ENCODE peak calls at places on chromosomes 1 and 21, in ten cellular contexts. C is pancreas, H is WTC11, Y is fibroblast of lung, E is sigmoid colon, W is progenitor cell of endocrine pancreas, K is H9, R is right lobe of liver, J is brain microvascular endothelial cell, Q is cardiac fibroblast. O is an unnamed sample.

GRCh38 chr1:183273300-183273699 is 87.2 kb downstream of the LAMC2 start:
- DNase-seq in C (no peak), H (no peak), Y (peak), E (no peak), W (no peak), K (no peak), R (no peak), J (no peak), Q (peak), O (no peak)

GRCh38 chr1:11052839-11053757 is 6.1 kb upstream of the MASP2 start:
- DNase-seq in C (peak), H (no peak), Y (no peak), E (no peak), W (no peak), K (no peak), R (no peak), J (no peak), Q (no peak), O (no peak)

GRCh38 chr1:241532173-241532553 is at the start of gene KMO:
- DNase-seq in C (no peak), H (no peak), Y (peak), E (no peak), W (no peak), K (no peak), R (no peak), J (no peak), Q (peak), O (no peak)

GRCh38 chr21:45326169-45326833 is 38.6 kb upstream of the POFUT2 start:
- DNase-seq in C (no peak), H (no peak), Y (no peak), E (peak), W (no peak), K (no peak), R (no peak), J (no peak), Q (no peak), O (no peak)

GRCh38 chr1:89221341-89221740 is 22.6 kb upstream of the GBP4 start:
- DNase-seq in C (no peak), H (no peak), Y (no peak), E (no peak), W (no peak), K (no peak), R (no peak), J (no peak), Q (no peak), O (no peak)

GRCh38 chr1:211783266-211783665 is 47.3 kb downstream of the LPGAT1 start:
- DNase-seq in C (no peak), H (no peak), Y (no peak), E (no peak), W (no peak), K (no peak), R (no peak), J (no peak), Q (no peak), O (no peak)

GRCh38 chr1:116424863-116425262 is 51.8 kb downstream of the ATP1A1 start:
- DNase-seq in C (no peak), H (no peak), Y (no peak), E (no peak), W (no peak), K (no peak), R (no peak), J (no peak), Q (no peak), O (no peak)

GRCh38 chr1:6743189-6744101 is 41.8 kb upstream of the CAMTA1 start:
- DNase-seq in C (no peak), H (peak), Y (peak), E (peak), W (no peak), K (peak), R (peak), J (peak), Q (peak), O (peak)

GRCh38 chr1:185342672-185343259 is 25.7 kb upstream of the IVNS1ABP start:
- DNase-seq in C (no peak), H (no peak), Y (no peak), E (no peak), W (no peak), K (no peak), R (no peak), J (no peak), Q (no peak), O (no peak)

GRCh38 chr1:234149217-234149616 is 224.0 kb upstream of the COA6 start:
- DNase-seq in C (no peak), H (no peak), Y (peak), E (no peak), W (no peak), K (no peak), R (no peak), J (no peak), Q (peak), O (no peak)

GRCh38 chr1:155218854-155219591 is 10.5 kb downstream of the MTX1 start:
- DNase-seq in C (no peak), H (no peak), Y (peak), E (no peak), W (no peak), K (peak), R (no peak), J (peak), Q (peak), O (no peak)

GRCh38 chr1:166114419-166114818 is 52.4 kb downstream of the FAM78B start:
- DNase-seq in C (no peak), H (no peak), Y (no peak), E (no peak), W (no peak), K (no peak), R (no peak), J (no peak), Q (no peak), O (no peak)

GRCh38 chr1:201640624-201641023 is 101.7 kb downstream of the NAV1 start:
- DNase-seq in C (no peak), H (no peak), Y (peak), E (peak), W (no peak), K (no peak), R (no peak), J (no peak), Q (peak), O (no peak)

GRCh38 chr1:48001696-48002095 is 4.5 kb upstream of the TRABD2B start:
- DNase-seq in C (no peak), H (no peak), Y (no peak), E (no peak), W (no peak), K (no peak), R (no peak), J (no peak), Q (no peak), O (no peak)

GRCh38 chr1:40161888-40162397 is 756 bp downstream of the RLF start:
- DNase-seq in C (no peak), H (no peak), Y (no peak), E (no peak), W (no peak), K (no peak), R (no peak), J (no peak), Q (no peak), O (no peak)

GRCh38 chr1:39640861-39641260 is 1.4 kb upstream of the HEYL start:
- DNase-seq in C (peak), H (no peak), Y (no peak), E (no peak), W (no peak), K (no peak), R (no peak), J (no peak), Q (no peak), O (no peak)

GRCh38 chr1:177959793-177960515 is 9.9 kb downstream of the SEC16B start:
- DNase-seq in C (no peak), H (no peak), Y (peak), E (no peak), W (no peak), K (no peak), R (no peak), J (peak), Q (peak), O (no peak)

GRCh38 chr1:23303524-23303923 is 40.6 kb downstream of the HNRNPR start:
- DNase-seq in C (no peak), H (no peak), Y (no peak), E (no peak), W (no peak), K (no peak), R (no peak), J (no peak), Q (no peak), O (no peak)

GRCh38 chr1:184910596-184910995 is 63.7 kb downstream of the NIBAN1 start:
- DNase-seq in C (peak), H (no peak), Y (peak), E (peak), W (no peak), K (no peak), R (no peak), J (no peak), Q (peak), O (no peak)

GRCh38 chr1:82542766-82543165 is 742.0 kb downstream of the ADGRL2 start:
- DNase-seq in C (no peak), H (no peak), Y (peak), E (no peak), W (no peak), K (no peak), R (no peak), J (no peak), Q (peak), O (no peak)

GRCh38 chr21:20257052-20257451 is 741.2 kb upstream of the NCAM2 start:
- DNase-seq in C (no peak), H (no peak), Y (no peak), E (no peak), W (no peak), K (no peak), R (no peak), J (no peak), Q (no peak), O (no peak)

GRCh38 chr1:84504580-84505021 is 1.6 kb upstream of the SPATA1 start:
- DNase-seq in C (no peak), H (no peak), Y (peak), E (no peak), W (no peak), K (no peak), R (no peak), J (peak), Q (peak), O (peak)

GRCh38 chr1:153699116-153699515 is 20.6 kb downstream of the NPR1 start:
- DNase-seq in C (no peak), H (no peak), Y (peak), E (no peak), W (no peak), K (no peak), R (no peak), J (peak), Q (peak), O (peak)

GRCh38 chr1:234907585-234908457 is 220.8 kb downstream of the TOMM20 start:
- DNase-seq in C (no peak), H (no peak), Y (peak), E (no peak), W (no peak), K (no peak), R (no peak), J (no peak), Q (peak), O (peak)

GRCh38 chr1:19765623-19766022 is 34.1 kb downstream of the TMCO4 start:
- DNase-seq in C (no peak), H (no peak), Y (peak), E (no peak), W (no peak), K (no peak), R (no peak), J (peak), Q (peak), O (peak)

GRCh38 chr1:116365353-116365780 is 7.7 kb upstream of the ATP1A1 start:
- DNase-seq in C (no peak), H (no peak), Y (no peak), E (no peak), W (no peak), K (no peak), R (no peak), J (no peak), Q (no peak), O (no peak)

GRCh38 chr1:7047866-7048265 is 262.6 kb downstream of the CAMTA1 start:
- DNase-seq in C (no peak), H (no peak), Y (peak), E (no peak), W (no peak), K (peak), R (no peak), J (no peak), Q (no peak), O (no peak)

GRCh38 chr1:20371411-20371810 is 80.7 kb downstream of the VWA5B1 start:
- DNase-seq in C (no peak), H (peak), Y (peak), E (peak), W (peak), K (peak), R (no peak), J (no peak), Q (peak), O (no peak)

GRCh38 chr21:41678944-41679343 is 87.9 kb downstream of the RIPK4 start:
- DNase-seq in C (peak), H (peak), Y (peak), E (peak), W (peak), K (peak), R (peak), J (peak), Q (peak), O (peak)

GRCh38 chr1:29789221-29789909 is 553.0 kb downstream of the PTPRU start:
- DNase-seq in C (no peak), H (no peak), Y (peak), E (no peak), W (no peak), K (no peak), R (no peak), J (no peak), Q (no peak), O (no peak)

GRCh38 chr1:203733009-203733863 is 31.7 kb upstream of the LAX1 start:
- DNase-seq in C (no peak), H (no peak), Y (no peak), E (no peak), W (no peak), K (no peak), R (no peak), J (no peak), Q (no peak), O (no peak)

GRCh38 chr1:173255214-173255813 is 48.2 kb upstream of the TNFSF4 start:
- DNase-seq in C (no peak), H (peak), Y (peak), E (no peak), W (no peak), K (no peak), R (no peak), J (peak), Q (peak), O (no peak)

GRCh38 chr1:205344010-205344808 is 12.5 kb downstream of the KLHDC8A start:
- DNase-seq in C (peak), H (peak), Y (no peak), E (no peak), W (peak), K (no peak), R (peak), J (no peak), Q (no peak), O (no peak)

GRCh38 chr1:156122519-156123355 is 8.2 kb downstream of the LMNA start:
- DNase-seq in C (peak), H (no peak), Y (peak), E (peak), W (no peak), K (no peak), R (peak), J (peak), Q (peak), O (no peak)

GRCh38 chr1:82969340-82969739 is 1029.6 kb downstream of the TTLL7 start:
- DNase-seq in C (no peak), H (no peak), Y (no peak), E (no peak), W (no peak), K (no peak), R (no peak), J (no peak), Q (no peak), O (no peak)

GRCh38 chr1:112937495-112937894 is 18.5 kb downstream of the SLC16A1 start:
- DNase-seq in C (no peak), H (no peak), Y (no peak), E (no peak), W (no peak), K (no peak), R (no peak), J (no peak), Q (no peak), O (no peak)

GRCh38 chr1:156146749-156147405 is 6.5 kb upstream of the SEMA4A start:
- DNase-seq in C (peak), H (no peak), Y (no peak), E (no peak), W (no peak), K (no peak), R (no peak), J (no peak), Q (no peak), O (no peak)

GRCh38 chr1:43197343-43198127 is 25.4 kb downstream of the CFAP57 start:
- DNase-seq in C (no peak), H (no peak), Y (no peak), E (no peak), W (no peak), K (no peak), R (no peak), J (no peak), Q (no peak), O (no peak)
- TF ChIP-seq CTCF in C (no peak), H (no peak), Y (no peak), E (no peak), W (no peak), K (peak), R (no peak), J (no peak), Q (no peak), O (no peak)

DNA sequence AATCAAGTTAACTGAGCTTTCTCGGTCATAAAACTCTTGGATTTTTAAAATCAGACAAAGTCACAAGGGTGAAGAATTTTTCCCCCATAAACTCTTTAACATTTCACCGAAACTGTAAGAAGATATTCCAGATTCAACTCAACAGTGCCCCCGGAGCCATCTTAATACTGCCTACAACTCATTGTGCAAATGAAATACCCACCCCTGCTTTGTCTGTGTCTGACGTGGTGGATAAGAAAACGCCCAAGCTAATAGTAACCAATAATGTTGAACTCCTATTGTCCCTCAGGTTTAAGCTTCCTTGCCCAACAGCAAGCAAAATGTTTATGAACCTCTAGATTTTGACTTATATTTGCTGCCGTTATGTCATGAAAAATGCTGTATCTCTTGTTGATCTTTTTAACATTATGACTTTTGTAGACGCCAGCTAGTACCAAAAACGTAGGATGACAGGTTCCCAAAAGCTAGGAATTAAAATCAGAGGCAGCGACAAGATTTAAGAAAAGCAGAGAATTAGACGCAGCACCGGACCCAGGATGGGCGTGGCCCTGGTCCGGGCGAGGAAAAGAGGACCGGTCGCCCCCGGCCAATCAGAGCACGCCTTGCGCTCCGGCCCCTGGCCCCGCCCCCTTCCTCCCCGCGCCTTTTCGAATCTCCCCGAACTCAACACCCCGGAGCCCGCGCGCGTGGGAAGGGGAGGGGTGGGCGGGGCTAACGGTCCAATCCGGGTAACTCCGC is 1.1 kb downstream of the STMN1 start:
- DNase-seq in C (peak), H (peak), Y (peak), E (peak), W (peak), K (peak), R (peak), J (peak), Q (peak), O (no peak)
- TF ChIP-seq CTCF in C (no peak), H (no peak), Y (peak), E (no peak), W (no peak), K (peak), R (no peak), J (peak), Q (peak), O (no peak)

DNA sequence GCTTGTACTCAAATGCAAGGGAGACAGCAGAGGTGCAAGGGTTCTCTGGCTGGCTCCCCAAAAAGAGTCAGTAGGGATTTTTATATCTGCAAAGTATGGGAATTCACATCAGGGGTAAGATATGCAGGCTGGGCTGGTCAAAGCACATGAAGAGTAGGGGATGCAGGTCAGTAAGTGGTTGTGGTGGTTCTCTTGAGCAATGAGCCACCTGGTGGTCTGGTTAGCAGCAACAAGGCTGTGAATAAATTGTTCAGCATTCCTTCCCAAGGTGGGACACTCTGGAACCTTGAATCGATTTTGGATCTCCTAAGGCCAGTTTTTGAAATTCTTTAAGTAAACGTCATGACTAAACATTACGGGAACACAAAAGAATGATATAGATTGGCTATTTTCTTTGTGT is 563.0 kb upstream of the NEGR1 start:
- DNase-seq in C (no peak), H (peak), Y (peak), E (no peak), W (no peak), K (peak), R (no peak), J (peak), Q (peak), O (no peak)
- TF ChIP-seq CTCF in C (no peak), H (peak), Y (no peak), E (no peak), W (peak), K (peak), R (no peak), J (peak), Q (peak), O (no peak)

GRCh38 chr1:14115976-14116375 is 416.0 kb downstream of the PRDM2 start:
- DNase-seq in C (no peak), H (no peak), Y (no peak), E (no peak), W (no peak), K (no peak), R (no peak), J (no peak), Q (no peak), O (no peak)

GRCh38 chr1:14112613-14113012 is 412.6 kb downstream of the PRDM2 start:
- DNase-seq in C (no peak), H (no peak), Y (no peak), E (no peak), W (no peak), K (no peak), R (no peak), J (no peak), Q (no peak), O (no peak)

GRCh38 chr1:14111121-14111520 is 411.1 kb downstream of the PRDM2 start:
- DNase-seq in C (no peak), H (no peak), Y (no peak), E (no peak), W (no peak), K (peak), R (no peak), J (no peak), Q (no peak), O (no peak)

GRCh38 chr1:14113271-14113670 is 413.3 kb downstream of the PRDM2 start:
- DNase-seq in C (no peak), H (no peak), Y (peak), E (no peak), W (no peak), K (no peak), R (no peak), J (no peak), Q (no peak), O (no peak)

DNA sequence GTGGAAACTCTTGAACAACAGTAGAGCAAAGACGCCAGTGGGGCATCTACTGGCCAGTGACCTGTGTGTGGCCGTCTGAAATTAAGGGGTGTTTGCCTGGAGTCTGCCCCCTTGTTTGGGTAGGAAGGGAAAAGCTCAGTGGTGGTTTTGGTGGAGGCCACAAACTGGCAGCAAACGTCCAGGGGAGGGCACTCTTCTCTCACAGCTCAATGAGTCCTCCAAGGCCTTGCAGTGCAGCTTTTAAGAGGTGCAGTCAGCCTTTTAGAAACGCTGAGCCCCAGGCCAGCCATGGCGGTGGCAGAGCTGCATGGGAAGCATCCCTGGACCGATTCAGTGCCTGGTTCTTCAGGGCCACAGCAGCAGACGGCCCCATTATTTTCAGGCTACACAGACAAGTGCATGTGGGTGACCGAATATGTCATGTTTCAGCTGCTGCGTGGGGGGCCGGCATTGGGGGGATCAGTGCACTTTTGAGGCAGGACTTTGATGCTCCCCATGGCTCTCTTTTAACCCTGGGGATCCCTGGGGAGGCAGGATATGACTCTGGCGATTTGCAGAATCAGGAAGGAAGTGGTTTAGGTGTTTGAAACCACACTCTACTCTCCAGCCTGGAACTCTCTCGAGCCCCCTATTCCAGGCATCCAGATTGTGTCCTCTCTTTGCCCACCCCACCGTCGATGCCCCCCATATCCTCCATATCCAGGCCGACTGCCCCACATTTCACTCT is 414.0 kb downstream of the PRDM2 start:
- DNase-seq in C (peak), H (peak), Y (peak), E (peak), W (peak), K (peak), R (no peak), J (no peak), Q (peak), O (no peak)
- TF ChIP-seq CTCF in C (no peak), H (peak), Y (peak), E (no peak), W (peak), K (peak), R (peak), J (no peak), Q (no peak), O (peak)

GRCh38 chr1:219927956-219928790 is at the start of gene SLC30A10:
- DNase-seq in C (peak), H (peak), Y (peak), E (no peak), W (peak), K (peak), R (peak), J (no peak), Q (peak), O (no peak)
- TF ChIP-seq CTCF in C (no peak), H (no peak), Y (peak), E (no peak), W (peak), K (no peak), R (no peak), J (peak), Q (no peak), O (no peak)

O was measured in AG04449.